ENCODE peak calls at places on chromosomes 12 and 14, in four cellular contexts. Y is A549, A is endothelial cell of umbilical vein, N is HepG2. P is an unnamed sample.

GRCh38 chr14:44170554-44170953 is 336.5 kb downstream of the FSCB start:
- DNase-seq in Y (no peak), A (no peak), N (no peak), P (no peak)

GRCh38 chr12:108307006-108307405 is 32.1 kb downstream of the CMKLR1 start:
- DNase-seq in Y (no peak), A (no peak), N (no peak), P (peak)

GRCh38 chr12:121801601-121802484 is 2.0 kb upstream of the SETD1B start:
- DNase-seq in Y (no peak), A (peak), N (no peak), P (peak)

GRCh38 chr12:87995581-87996178 is 33.5 kb downstream of the C12orf50 start:
- DNase-seq in Y (peak), A (peak), N (peak), P (peak)

GRCh38 chr12:106723416-106723815 is 51.1 kb upstream of the RIC8B start:
- DNase-seq in Y (no peak), A (no peak), N (no peak), P (no peak)

GRCh38 chr14:68015356-68016242 is 196.0 kb downstream of the RAD51B start:
- DNase-seq in Y (no peak), A (no peak), N (no peak), P (no peak)

GRCh38 chr12:124509676-124510300 is 57.6 kb downstream of the NCOR2 start:
- DNase-seq in Y (no peak), A (no peak), N (peak), P (peak)

GRCh38 chr14:76640923-76641395 is 120.3 kb upstream of the VASH1 start:
- DNase-seq in Y (no peak), A (no peak), N (no peak), P (no peak)

GRCh38 chr12:71371132-71371531 is 68.5 kb upstream of the LGR5 start:
- DNase-seq in Y (no peak), A (no peak), N (peak), P (peak)

GRCh38 chr14:101891471-101891870 is 72.9 kb upstream of the DYNC1H1 start:
- DNase-seq in Y (no peak), A (no peak), N (no peak), P (no peak)

GRCh38 chr12:905273-906076 is 44.0 kb downstream of the RAD52 start:
- DNase-seq in Y (no peak), A (no peak), N (no peak), P (peak)

GRCh38 chr12:108849653-108850052 is 7.7 kb downstream of the SSH1 start:
- DNase-seq in Y (no peak), A (no peak), N (no peak), P (no peak)

GRCh38 chr12:120708646-120709045 is 1.6 kb upstream of the UNC119B start:
- DNase-seq in Y (no peak), A (no peak), N (no peak), P (no peak)

GRCh38 chr12:65653321-65653720 is 171.0 kb upstream of the HMGA2 start:
- DNase-seq in Y (no peak), A (no peak), N (no peak), P (no peak)

GRCh38 chr12:122841544-122842321 is 6.5 kb downstream of the HIP1R start:
- DNase-seq in Y (peak), A (no peak), N (peak), P (no peak)

GRCh38 chr12:55908726-55909512 is 18.8 kb downstream of the PYM1 start:
- DNase-seq in Y (no peak), A (no peak), N (peak), P (no peak)

GRCh38 chr12:113292091-113292490 is 42.8 kb downstream of the SLC8B1 start:
- DNase-seq in Y (no peak), A (no peak), N (no peak), P (no peak)

GRCh38 chr12:70910666-70911065 is 9.9 kb downstream of the PTPRR start:
- DNase-seq in Y (no peak), A (no peak), N (no peak), P (no peak)

GRCh38 chr14:102570334-102570995 is 22.0 kb upstream of the RCOR1 start:
- DNase-seq in Y (no peak), A (no peak), N (peak), P (no peak)

GRCh38 chr12:95473440-95473946 is 459 bp upstream of the METAP2 start:
- DNase-seq in Y (peak), A (peak), N (peak), P (peak)

GRCh38 chr12:101743724-101744472 is 4.6 kb upstream of the SYCP3 start:
- DNase-seq in Y (no peak), A (no peak), N (no peak), P (no peak)

GRCh38 chr14:67582061-67582460 is 18.0 kb downstream of the PIGH start:
- DNase-seq in Y (no peak), A (no peak), N (no peak), P (no peak)

GRCh38 chr12:46187023-46187422 is 81.8 kb downstream of the SLC38A1 start:
- DNase-seq in Y (no peak), A (no peak), N (no peak), P (no peak)

GRCh38 chr14:89507521-89507920 is 90.5 kb upstream of the FOXN3 start:
- DNase-seq in Y (no peak), A (peak), N (peak), P (no peak)

GRCh38 chr12:118371354-118372282 is 1.1 kb downstream of the TAOK3 start:
- DNase-seq in Y (peak), A (peak), N (no peak), P (peak)

GRCh38 chr12:388547-389137 is 478 bp downstream of the KDM5A start:
- DNase-seq in Y (peak), A (peak), N (no peak), P (peak)

GRCh38 chr14:59905193-59905592 is 14.8 kb upstream of the LRRC9 start:
- DNase-seq in Y (no peak), A (no peak), N (no peak), P (no peak)

DNA sequence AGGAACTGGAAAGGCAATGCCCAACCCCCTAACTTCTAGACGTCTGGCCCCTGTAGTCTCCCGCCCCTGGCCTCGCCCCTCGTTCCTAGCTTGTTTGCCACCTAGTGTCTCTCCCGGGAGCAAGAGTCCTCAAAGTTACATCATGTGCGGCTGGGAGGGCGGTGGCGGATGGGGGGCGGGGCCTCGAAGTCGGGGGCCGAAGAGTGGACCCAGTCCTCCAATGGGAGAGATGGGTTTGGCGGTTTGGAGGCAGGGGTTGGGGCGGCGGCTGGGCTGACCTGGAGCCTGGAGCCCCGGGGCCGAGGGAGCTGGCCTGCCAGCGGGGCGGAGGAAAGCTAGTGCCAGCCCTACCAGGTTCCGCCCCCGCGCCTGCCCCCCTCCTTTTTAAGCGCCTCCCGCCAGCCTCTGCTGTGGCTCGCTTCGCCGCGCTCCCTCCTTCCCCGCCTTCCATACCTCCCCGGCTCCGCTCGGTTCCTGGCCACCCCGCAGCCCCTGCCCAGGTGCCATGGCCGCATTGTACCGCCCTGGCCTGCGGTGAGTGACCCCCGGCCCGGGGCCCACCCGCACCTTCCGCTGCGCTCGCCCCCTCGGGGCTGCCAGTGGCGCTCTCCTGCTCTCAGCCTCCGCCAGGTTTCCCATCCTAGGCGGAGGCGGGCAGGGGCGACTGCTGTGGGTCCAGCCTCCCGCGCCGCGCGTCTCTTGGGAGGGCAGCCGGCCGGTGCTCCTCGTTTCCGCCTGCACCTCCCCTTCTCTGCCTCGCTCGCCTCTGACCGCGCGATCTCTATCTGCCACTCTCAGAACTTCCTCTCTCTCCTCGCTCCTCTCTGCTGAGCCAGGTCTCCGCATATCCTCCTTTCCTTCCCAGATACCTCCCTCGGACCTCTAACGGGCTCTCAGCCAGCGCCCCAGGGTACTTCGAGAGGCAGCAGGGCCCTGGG is at the start of gene PCK2:
- DNase-seq in Y (peak), A (peak), N (peak), P (peak)
- TF ChIP-seq POLR2A in Y (peak), A (peak), N (no peak), P (peak)

GRCh38 chr14:95460647-95461478 is 55.6 kb downstream of the SYNE3 start:
- DNase-seq in Y (peak), A (peak), N (no peak), P (no peak)
- TF ChIP-seq MYC in Y (no peak), A (no peak), N (no peak), P (no peak)

GRCh38 chr14:24439257-24439656 is 3.3 kb downstream of the SDR39U1 start:
- DNase-seq in Y (no peak), A (no peak), N (no peak), P (no peak)

GRCh38 chr14:24441485-24441884 is 1.1 kb downstream of the SDR39U1 start:
- DNase-seq in Y (no peak), A (no peak), N (no peak), P (no peak)

GRCh38 chr14:24438198-24439095 is 4.1 kb downstream of the SDR39U1 start:
- DNase-seq in Y (no peak), A (no peak), N (no peak), P (no peak)

GRCh38 chr14:24440606-24441399 is 1.8 kb downstream of the SDR39U1 start:
- DNase-seq in Y (no peak), A (no peak), N (no peak), P (no peak)

DNA sequence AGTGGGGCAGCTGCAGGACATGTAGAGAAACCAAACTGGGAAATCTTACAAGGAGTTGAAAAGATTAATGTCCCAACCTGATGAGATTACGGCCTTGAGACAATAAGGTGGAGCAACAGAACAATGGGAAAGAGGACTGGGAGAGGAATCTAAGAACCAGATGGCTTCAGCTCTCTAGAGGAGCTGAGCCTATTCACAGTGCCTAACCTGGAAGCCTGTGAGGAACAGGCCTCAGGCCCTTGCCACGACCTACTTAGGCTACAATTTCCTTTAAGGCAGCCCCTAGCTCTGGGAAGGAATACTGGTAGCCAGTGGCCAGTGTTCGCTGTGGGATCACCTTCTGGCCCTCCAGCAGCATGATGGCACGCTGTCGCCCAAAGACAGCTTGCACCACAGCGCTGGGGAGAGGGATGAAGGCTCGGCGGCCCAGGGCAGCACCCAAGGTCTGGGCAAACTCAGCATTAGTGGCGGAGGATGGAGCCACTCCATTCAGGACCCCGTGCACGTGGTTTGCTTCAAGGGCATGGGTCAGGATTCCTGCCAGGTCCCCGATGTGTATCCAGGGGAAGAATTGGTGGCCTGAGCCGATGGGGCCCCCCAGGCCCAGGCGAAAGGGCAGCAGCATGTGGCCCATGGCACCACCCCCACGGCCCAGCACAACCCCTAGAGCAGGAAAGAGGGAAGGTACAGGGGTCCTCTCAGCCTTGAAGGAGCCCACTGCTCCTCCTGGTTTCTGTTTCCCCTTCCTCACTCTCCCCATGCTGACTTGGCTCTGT is 2.6 kb downstream of the SDR39U1 start:
- DNase-seq in Y (no peak), A (no peak), N (no peak), P (no peak)
- TF ChIP-seq POLR2A in Y (no peak), A (peak), N (no peak), P (no peak)

GRCh38 chr12:57764662-57765002 is 2.2 kb downstream of the CYP27B1 start:
- DNase-seq in Y (no peak), A (no peak), N (no peak), P (no peak)

GRCh38 chr12:57763881-57764661 is 2.8 kb downstream of the CYP27B1 start:
- DNase-seq in Y (no peak), A (no peak), N (no peak), P (no peak)

GRCh38 chr12:57765698-57766463 is 997 bp downstream of the CYP27B1 start:
- DNase-seq in Y (no peak), A (no peak), N (no peak), P (no peak)

GRCh38 chr12:57766464-57767311 is at the start of gene CYP27B1:
- DNase-seq in Y (no peak), A (no peak), N (no peak), P (peak)

DNA sequence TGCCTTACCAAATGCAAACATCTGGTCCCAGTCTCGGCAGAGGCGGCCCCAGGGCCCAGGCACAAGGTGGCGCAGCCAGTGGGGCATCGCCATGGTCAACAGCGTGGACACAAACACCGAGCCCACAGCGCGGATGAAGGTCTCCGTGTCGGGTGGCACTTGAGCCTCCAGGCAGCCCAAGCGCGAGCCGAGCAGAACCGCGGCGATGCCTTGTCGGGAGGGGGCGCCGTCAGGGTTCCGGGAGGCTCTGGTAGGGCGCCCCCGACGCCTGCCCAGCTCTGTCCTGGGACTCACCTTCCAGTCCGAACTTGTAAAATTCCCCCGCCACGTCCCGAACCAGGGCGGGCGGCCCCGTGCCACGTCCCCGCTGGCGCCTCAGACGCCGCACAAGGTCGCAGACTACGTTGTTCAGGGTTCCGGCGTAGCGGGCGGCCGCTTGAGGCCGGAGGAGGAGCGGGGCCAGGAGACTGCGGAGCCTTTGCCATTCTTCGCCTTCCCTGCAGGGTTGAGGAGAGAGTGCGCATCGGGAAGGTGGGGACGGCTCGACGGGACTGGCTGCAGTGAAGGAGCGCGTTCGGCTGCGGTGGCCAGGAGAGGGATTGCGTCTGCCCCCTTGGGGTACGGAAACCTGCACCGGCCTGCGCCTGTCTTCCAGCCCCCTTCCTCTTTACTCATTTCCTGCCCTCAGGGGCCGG is 1.7 kb downstream of the CYP27B1 start:
- DNase-seq in Y (peak), A (peak), N (peak), P (peak)
- TF ChIP-seq MYC in Y (no peak), A (no peak), N (peak), P (no peak)

DNA sequence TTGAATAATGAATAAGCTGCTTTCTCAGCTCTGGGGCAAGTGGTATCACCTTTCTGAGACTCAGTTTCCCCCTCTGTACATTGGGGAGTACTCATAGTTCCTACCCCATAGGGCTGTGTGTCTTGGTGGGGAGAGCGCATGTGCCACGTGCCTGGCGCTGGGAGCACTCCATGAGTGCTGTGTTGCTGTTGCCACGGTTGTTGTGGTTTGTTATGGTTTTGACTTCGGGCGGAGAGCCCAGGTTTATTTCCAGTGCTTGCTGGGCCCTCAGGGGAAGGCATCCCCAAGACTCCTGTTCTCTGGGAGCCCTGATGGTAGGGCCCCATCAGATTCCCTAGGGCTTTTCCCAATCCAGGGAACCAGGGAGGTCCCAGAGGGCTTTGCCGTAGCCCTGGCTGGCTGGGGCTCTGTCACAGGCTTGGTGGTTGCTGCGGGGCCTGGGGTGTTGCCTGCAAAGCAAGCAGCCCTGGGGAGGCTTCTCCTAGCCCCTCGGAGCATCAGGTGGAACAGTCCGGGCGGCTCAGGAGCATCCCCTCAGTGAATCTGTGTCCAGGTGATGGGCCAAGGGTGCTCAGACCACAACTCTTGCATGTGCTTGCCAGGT is 18.6 kb downstream of the SH2B3 start:
- DNase-seq in Y (no peak), A (no peak), N (no peak), P (no peak)
- TF ChIP-seq POLR2A in Y (no peak), A (peak), N (no peak), P (no peak)

GRCh38 chr14:55141812-55142211 is 12.8 kb downstream of the LGALS3 start:
- DNase-seq in Y (no peak), A (no peak), N (no peak), P (no peak)

GRCh38 chr14:55142466-55142865 is 13.4 kb downstream of the LGALS3 start:
- DNase-seq in Y (no peak), A (no peak), N (no peak), P (no peak)

GRCh38 chr14:55151601-55152000 is 22.5 kb downstream of the LGALS3 start:
- DNase-seq in Y (no peak), A (no peak), N (no peak), P (no peak)

GRCh38 chr14:55152052-55152753 is 23.2 kb downstream of the LGALS3 start:
- DNase-seq in Y (no peak), A (no peak), N (no peak), P (no peak)

GRCh38 chr14:55146425-55146824 is 17.4 kb downstream of the LGALS3 start:
- DNase-seq in Y (no peak), A (no peak), N (no peak), P (no peak)
- TF ChIP-seq MYC in Y (no peak), A (no peak), N (no peak), P (no peak)

GRCh38 chr12:50344775-50345174 is 51.6 kb downstream of the FAM186A start:
- DNase-seq in Y (no peak), A (no peak), N (no peak), P (no peak)

GRCh38 chr12:50333441-50333840 is 50.1 kb upstream of the LIMA1 start:
- DNase-seq in Y (no peak), A (no peak), N (no peak), P (no peak)

GRCh38 chr12:50344245-50344644 is 52.2 kb downstream of the FAM186A start:
- DNase-seq in Y (no peak), A (no peak), N (no peak), P (no peak)

DNA sequence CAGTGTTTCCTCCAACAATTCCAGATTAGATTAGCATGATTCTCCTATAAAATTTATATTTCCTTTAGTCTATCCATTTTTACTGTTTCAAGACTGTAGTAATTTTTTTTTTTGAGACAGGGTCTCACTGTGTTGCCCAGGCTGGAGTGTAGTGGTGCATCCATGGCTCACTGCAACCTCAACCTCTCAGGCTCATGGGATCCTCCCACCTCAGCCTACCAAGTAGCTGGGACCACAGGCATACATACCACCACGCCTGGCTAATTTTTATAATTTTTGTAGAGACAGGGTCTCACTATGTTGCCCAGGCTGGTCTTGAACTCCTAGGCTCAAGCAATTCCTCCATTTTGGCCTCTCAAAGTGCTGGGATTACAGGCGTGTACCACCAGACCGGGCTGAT is 55.6 kb upstream of the LIMA1 start:
- DNase-seq in Y (no peak), A (no peak), N (no peak), P (no peak)
- TF ChIP-seq POLR2A in Y (no peak), A (no peak), N (no peak), P (no peak)

GRCh38 chr12:13203028-13203922 is 6.7 kb downstream of the EMP1 start:
- DNase-seq in Y (no peak), A (peak), N (no peak), P (peak)
- TF ChIP-seq MYC in Y (no peak), A (no peak), N (no peak), P (no peak)

GRCh38 chr14:52695481-52696091 is at the start of gene ERO1A:
- DNase-seq in Y (peak), A (peak), N (peak), P (peak)
- TF ChIP-seq POLR2A in Y (peak), A (peak), N (peak), P (peak)

DNA sequence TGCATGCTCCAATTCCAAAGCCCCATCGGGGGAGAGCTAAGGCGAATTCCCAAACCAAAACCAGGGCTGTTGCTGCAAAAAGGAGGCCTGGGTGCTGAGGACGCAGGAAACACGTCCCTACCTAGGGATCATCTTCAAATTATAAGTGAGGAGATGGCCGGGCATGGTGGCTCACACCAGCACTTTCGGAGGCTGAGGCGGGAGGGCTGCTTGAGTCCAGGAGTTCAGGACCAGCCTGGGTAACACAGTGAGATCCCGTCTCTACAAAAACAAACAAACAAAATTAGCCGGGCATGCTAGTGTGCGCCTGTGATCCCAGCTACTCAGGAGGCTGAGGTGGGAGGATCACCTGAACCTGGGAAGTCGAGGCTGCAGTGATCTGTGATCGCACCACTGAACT is 143.2 kb downstream of the CALM1 start:
- DNase-seq in Y (no peak), A (no peak), N (no peak), P (no peak)
- TF ChIP-seq MYC in Y (no peak), A (no peak), N (no peak), P (no peak)